ENCODE peak calls at places on chromosome 1, in nine cellular contexts. One of them, this sample, is unnamed.

GRCh38 chr1:228283043-228283371 is 75.2 kb downstream of the OBSCN start:
- DNase-seq in HFFc6: no peak
- DNase-seq in astrocyte of the spinal cord: no peak
- DNase-seq in natural killer cell: no peak
- DNase-seq in heart left ventricle: peak
- DNase-seq in HFF-Myc: no peak
- DNase-seq in endothelial cell: no peak
- DNase-seq in stomach: no peak
- DNase-seq in endothelial cell of umbilical vein: no peak
- DNase-seq in this sample: no peak

GRCh38 chr1:84611796-84612195 is 37.6 kb upstream of the CTBS start:
- DNase-seq in HFFc6: peak
- DNase-seq in astrocyte of the spinal cord: peak
- DNase-seq in natural killer cell: no peak
- DNase-seq in heart left ventricle: no peak
- DNase-seq in HFF-Myc: no peak
- DNase-seq in endothelial cell: no peak
- DNase-seq in stomach: no peak
- DNase-seq in endothelial cell of umbilical vein: peak
- DNase-seq in this sample: no peak

GRCh38 chr1:219883400-219884332 is 44.7 kb downstream of the SLC30A10 start:
- DNase-seq in HFFc6: no peak
- DNase-seq in astrocyte of the spinal cord: no peak
- DNase-seq in natural killer cell: no peak
- DNase-seq in heart left ventricle: no peak
- DNase-seq in HFF-Myc: no peak
- DNase-seq in endothelial cell: no peak
- DNase-seq in stomach: no peak
- DNase-seq in endothelial cell of umbilical vein: no peak
- DNase-seq in this sample: no peak

GRCh38 chr1:160777486-160778089 is 18.4 kb upstream of the LY9 start:
- DNase-seq in HFFc6: no peak
- DNase-seq in astrocyte of the spinal cord: no peak
- DNase-seq in natural killer cell: no peak
- DNase-seq in heart left ventricle: no peak
- DNase-seq in HFF-Myc: no peak
- DNase-seq in endothelial cell: peak
- DNase-seq in stomach: peak
- DNase-seq in endothelial cell of umbilical vein: peak
- DNase-seq in this sample: peak

GRCh38 chr1:154474802-154475201 is 27.2 kb upstream of the TDRD10 start:
- DNase-seq in HFFc6: peak
- DNase-seq in astrocyte of the spinal cord: peak
- DNase-seq in natural killer cell: no peak
- DNase-seq in heart left ventricle: peak
- DNase-seq in HFF-Myc: peak
- DNase-seq in endothelial cell: no peak
- DNase-seq in stomach: peak
- DNase-seq in endothelial cell of umbilical vein: peak
- DNase-seq in this sample: no peak

GRCh38 chr1:40784141-40784770 is 669 bp downstream of the KCNQ4 start:
- DNase-seq in HFFc6: no peak
- DNase-seq in astrocyte of the spinal cord: no peak
- DNase-seq in natural killer cell: no peak
- DNase-seq in heart left ventricle: no peak
- DNase-seq in HFF-Myc: no peak
- DNase-seq in endothelial cell: peak
- DNase-seq in stomach: peak
- DNase-seq in endothelial cell of umbilical vein: no peak
- DNase-seq in this sample: peak

GRCh38 chr1:214441119-214441518 is 110.3 kb downstream of the PTPN14 start:
- DNase-seq in HFFc6: peak
- DNase-seq in astrocyte of the spinal cord: no peak
- DNase-seq in natural killer cell: no peak
- DNase-seq in heart left ventricle: no peak
- DNase-seq in HFF-Myc: no peak
- DNase-seq in endothelial cell: no peak
- DNase-seq in stomach: no peak
- DNase-seq in endothelial cell of umbilical vein: no peak
- DNase-seq in this sample: no peak

GRCh38 chr1:217052196-217052595 is 329.0 kb upstream of the ESRRG start:
- DNase-seq in HFFc6: no peak
- DNase-seq in astrocyte of the spinal cord: no peak
- DNase-seq in natural killer cell: no peak
- DNase-seq in heart left ventricle: no peak
- DNase-seq in HFF-Myc: no peak
- DNase-seq in endothelial cell: no peak
- DNase-seq in stomach: no peak
- DNase-seq in endothelial cell of umbilical vein: no peak
- DNase-seq in this sample: no peak

GRCh38 chr1:156898151-156898550 is 4.6 kb downstream of the PEAR1 start:
- DNase-seq in HFFc6: no peak
- DNase-seq in astrocyte of the spinal cord: peak
- DNase-seq in natural killer cell: no peak
- DNase-seq in heart left ventricle: peak
- DNase-seq in HFF-Myc: peak
- DNase-seq in endothelial cell: peak
- DNase-seq in stomach: peak
- DNase-seq in endothelial cell of umbilical vein: peak
- DNase-seq in this sample: no peak

GRCh38 chr1:75908717-75909152 is 23.5 kb downstream of the ASB17 start:
- DNase-seq in HFFc6: peak
- DNase-seq in astrocyte of the spinal cord: peak
- DNase-seq in natural killer cell: no peak
- DNase-seq in heart left ventricle: no peak
- DNase-seq in HFF-Myc: peak
- DNase-seq in endothelial cell: peak
- DNase-seq in stomach: no peak
- DNase-seq in endothelial cell of umbilical vein: peak
- DNase-seq in this sample: peak

GRCh38 chr1:11727119-11727518 is 8.8 kb upstream of the AGTRAP start:
- DNase-seq in HFFc6: no peak
- DNase-seq in astrocyte of the spinal cord: no peak
- DNase-seq in natural killer cell: no peak
- DNase-seq in heart left ventricle: no peak
- DNase-seq in HFF-Myc: no peak
- DNase-seq in endothelial cell: no peak
- DNase-seq in stomach: no peak
- DNase-seq in endothelial cell of umbilical vein: no peak
- DNase-seq in this sample: no peak

GRCh38 chr1:206979379-206980043 is 9.3 kb upstream of the FCAMR start:
- DNase-seq in HFFc6: peak
- DNase-seq in astrocyte of the spinal cord: peak
- DNase-seq in natural killer cell: no peak
- DNase-seq in heart left ventricle: no peak
- DNase-seq in HFF-Myc: no peak
- DNase-seq in endothelial cell: peak
- DNase-seq in stomach: no peak
- DNase-seq in endothelial cell of umbilical vein: no peak
- DNase-seq in this sample: peak

GRCh38 chr1:23400324-23401110 is 24.0 kb downstream of the TCEA3 start:
- DNase-seq in HFFc6: no peak
- DNase-seq in astrocyte of the spinal cord: no peak
- DNase-seq in natural killer cell: no peak
- DNase-seq in heart left ventricle: no peak
- DNase-seq in HFF-Myc: no peak
- DNase-seq in endothelial cell: no peak
- DNase-seq in stomach: no peak
- DNase-seq in endothelial cell of umbilical vein: no peak
- DNase-seq in this sample: no peak

GRCh38 chr1:30754684-30755171 is 2.8 kb downstream of the LAPTM5 start:
- DNase-seq in HFFc6: no peak
- DNase-seq in astrocyte of the spinal cord: no peak
- DNase-seq in natural killer cell: no peak
- DNase-seq in heart left ventricle: no peak
- DNase-seq in HFF-Myc: no peak
- DNase-seq in endothelial cell: no peak
- DNase-seq in stomach: no peak
- DNase-seq in endothelial cell of umbilical vein: no peak
- DNase-seq in this sample: peak

GRCh38 chr1:209627349-209628196 is 24.7 kb downstream of the LAMB3 start:
- DNase-seq in HFFc6: peak
- DNase-seq in astrocyte of the spinal cord: peak
- DNase-seq in natural killer cell: peak
- DNase-seq in heart left ventricle: peak
- DNase-seq in HFF-Myc: peak
- DNase-seq in endothelial cell: peak
- DNase-seq in stomach: peak
- DNase-seq in endothelial cell of umbilical vein: peak
- DNase-seq in this sample: peak

GRCh38 chr1:3879787-3880428 is 20.2 kb downstream of the C1orf174 start:
- DNase-seq in HFFc6: no peak
- DNase-seq in astrocyte of the spinal cord: no peak
- DNase-seq in natural killer cell: no peak
- DNase-seq in heart left ventricle: no peak
- DNase-seq in HFF-Myc: no peak
- DNase-seq in endothelial cell: no peak
- DNase-seq in stomach: no peak
- DNase-seq in endothelial cell of umbilical vein: no peak
- DNase-seq in this sample: no peak
- TF ChIP-seq CTCF in HFFc6: no peak
- TF ChIP-seq CTCF in astrocyte of the spinal cord: no peak
- TF ChIP-seq CTCF in natural killer cell: no peak
- TF ChIP-seq CTCF in heart left ventricle: no peak
- TF ChIP-seq CTCF in HFF-Myc: no peak
- TF ChIP-seq CTCF in endothelial cell: no peak
- TF ChIP-seq CTCF in stomach: no peak
- TF ChIP-seq CTCF in endothelial cell of umbilical vein: no peak
- TF ChIP-seq CTCF in this sample: no peak

DNA sequence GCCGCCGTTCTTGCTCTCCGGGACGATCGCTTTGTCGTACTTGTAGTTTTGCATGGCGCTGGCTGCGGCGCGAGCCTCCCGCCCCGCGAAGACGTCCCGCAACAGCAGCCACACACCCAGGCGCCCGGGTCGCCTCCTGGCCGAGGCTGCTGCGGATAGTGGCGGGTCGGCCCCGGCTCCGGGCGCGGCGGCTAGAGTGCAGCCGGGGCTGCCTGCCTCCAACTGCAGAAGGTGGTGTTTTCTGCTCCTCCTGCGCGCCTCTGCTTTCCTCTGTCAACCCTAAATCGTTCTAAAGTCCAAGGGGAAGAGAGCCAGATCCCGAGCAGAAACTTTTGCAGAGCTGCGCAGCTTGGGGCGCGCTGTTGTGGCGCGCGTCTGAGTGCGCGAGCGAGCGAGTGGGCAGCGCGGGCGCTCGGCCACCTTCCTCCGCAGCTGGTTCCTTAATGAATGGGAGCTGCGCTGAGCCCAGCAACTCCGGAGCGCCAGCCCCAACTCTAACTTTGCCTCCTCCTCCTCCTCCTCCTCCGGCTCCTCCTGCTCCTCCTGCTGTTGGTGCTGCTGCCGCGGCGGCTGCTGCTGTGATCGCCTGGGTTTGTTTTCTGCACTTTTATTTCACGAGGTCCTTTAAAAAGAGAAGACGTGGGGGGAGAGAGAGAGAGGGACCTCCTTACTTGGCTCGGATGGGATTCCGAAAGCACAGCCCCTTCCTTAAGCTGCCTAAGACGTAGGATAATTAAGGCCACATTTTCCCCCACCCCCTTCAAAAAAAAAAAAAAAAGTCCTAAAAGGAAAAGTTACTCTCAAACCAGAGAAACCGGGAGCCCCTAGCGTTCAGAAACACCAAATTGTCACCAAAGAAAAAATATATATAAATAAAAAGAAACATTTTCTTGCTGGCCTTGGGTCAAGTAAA is at the start of gene PLPP3:
- DNase-seq in HFFc6: peak
- DNase-seq in astrocyte of the spinal cord: peak
- DNase-seq in natural killer cell: no peak
- DNase-seq in heart left ventricle: peak
- DNase-seq in HFF-Myc: peak
- DNase-seq in endothelial cell: peak
- DNase-seq in stomach: peak
- DNase-seq in endothelial cell of umbilical vein: peak
- DNase-seq in this sample: peak
- TF ChIP-seq CTCF in HFFc6: peak
- TF ChIP-seq CTCF in astrocyte of the spinal cord: peak
- TF ChIP-seq CTCF in natural killer cell: no peak
- TF ChIP-seq CTCF in heart left ventricle: peak
- TF ChIP-seq CTCF in HFF-Myc: no peak
- TF ChIP-seq CTCF in endothelial cell: peak
- TF ChIP-seq CTCF in stomach: peak
- TF ChIP-seq CTCF in endothelial cell of umbilical vein: peak
- TF ChIP-seq CTCF in this sample: peak

DNA sequence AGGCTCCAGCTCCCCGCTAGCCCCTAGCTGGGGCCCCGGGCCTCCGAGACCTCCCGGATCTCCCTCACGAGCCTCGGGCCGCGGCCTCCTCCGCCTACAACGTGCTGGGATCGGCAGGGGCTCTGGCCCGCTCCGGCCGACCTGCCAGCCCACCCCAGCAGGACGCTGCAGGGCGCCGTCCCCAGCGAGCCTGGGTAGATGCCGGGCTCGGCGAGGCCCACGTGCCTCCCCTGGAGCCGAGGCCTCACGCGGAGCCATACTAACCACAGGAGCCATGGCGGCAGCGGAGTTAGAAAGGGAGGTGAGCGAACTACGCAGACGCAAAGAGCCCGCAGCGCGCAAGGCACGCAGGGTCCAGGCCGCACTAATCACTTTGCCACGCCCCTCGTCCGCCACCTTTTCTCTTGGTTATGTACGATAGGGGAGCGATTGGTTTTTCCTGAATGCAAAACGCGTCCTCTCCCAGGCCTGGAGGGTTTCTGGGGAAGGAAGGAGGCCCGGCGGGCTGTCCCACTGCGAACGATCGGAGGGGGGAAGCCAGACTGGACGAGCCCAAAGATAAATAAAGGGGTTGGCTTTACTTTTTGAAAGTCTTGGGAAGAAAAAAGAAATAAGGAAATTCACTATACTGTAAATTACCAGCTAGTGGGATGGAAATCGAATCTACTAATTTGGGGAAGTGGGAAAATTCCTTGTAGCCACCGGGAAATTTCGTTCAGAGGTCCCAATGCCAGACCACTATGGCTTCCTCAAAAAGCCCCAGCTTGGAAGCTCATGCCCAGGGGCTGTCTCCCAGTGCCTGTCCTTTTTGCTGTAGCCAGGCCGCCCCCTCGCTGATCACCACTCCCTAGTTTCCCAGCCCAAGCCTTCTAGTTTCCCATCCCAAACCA is at the start of gene RPL22:
- DNase-seq in HFFc6: peak
- DNase-seq in astrocyte of the spinal cord: peak
- DNase-seq in natural killer cell: peak
- DNase-seq in heart left ventricle: peak
- DNase-seq in HFF-Myc: peak
- DNase-seq in endothelial cell: peak
- DNase-seq in stomach: peak
- DNase-seq in endothelial cell of umbilical vein: peak
- DNase-seq in this sample: peak
- TF ChIP-seq CTCF in HFFc6: no peak
- TF ChIP-seq CTCF in astrocyte of the spinal cord: no peak
- TF ChIP-seq CTCF in natural killer cell: no peak
- TF ChIP-seq CTCF in heart left ventricle: no peak
- TF ChIP-seq CTCF in HFF-Myc: no peak
- TF ChIP-seq CTCF in endothelial cell: no peak
- TF ChIP-seq CTCF in stomach: no peak
- TF ChIP-seq CTCF in endothelial cell of umbilical vein: no peak
- TF ChIP-seq CTCF in this sample: no peak

DNA sequence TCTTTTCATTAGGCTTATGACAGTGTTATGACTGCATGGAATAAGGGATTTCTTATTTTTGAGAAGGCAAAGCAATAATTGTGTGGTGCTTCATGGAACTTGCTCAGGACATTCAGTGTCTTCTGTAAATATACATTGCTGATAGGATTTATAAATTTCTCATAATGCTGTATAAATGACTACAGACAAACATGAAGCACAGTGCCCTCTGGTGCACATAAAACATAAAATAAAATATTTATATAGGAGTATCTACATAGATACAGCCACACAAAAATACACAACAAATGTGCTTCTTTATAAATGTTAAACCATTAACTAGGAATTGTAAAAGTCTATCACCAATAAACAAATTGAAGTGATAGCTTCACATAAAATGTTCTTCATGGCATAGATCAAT is 24.1 kb downstream of the BRINP3 start:
- DNase-seq in HFFc6: no peak
- DNase-seq in astrocyte of the spinal cord: peak
- DNase-seq in natural killer cell: no peak
- DNase-seq in heart left ventricle: no peak
- DNase-seq in HFF-Myc: no peak
- DNase-seq in endothelial cell: no peak
- DNase-seq in stomach: no peak
- DNase-seq in endothelial cell of umbilical vein: no peak
- DNase-seq in this sample: no peak
- TF ChIP-seq CTCF in HFFc6: peak
- TF ChIP-seq CTCF in astrocyte of the spinal cord: peak
- TF ChIP-seq CTCF in natural killer cell: no peak
- TF ChIP-seq CTCF in heart left ventricle: no peak
- TF ChIP-seq CTCF in HFF-Myc: no peak
- TF ChIP-seq CTCF in endothelial cell: no peak
- TF ChIP-seq CTCF in stomach: no peak
- TF ChIP-seq CTCF in endothelial cell of umbilical vein: no peak
- TF ChIP-seq CTCF in this sample: no peak

This sample was measured in GM13977.